ENCODE peak calls at places on chromosome 19, in eight cellular contexts. B, W, C, P, H, G, M and S are unnamed samples.

GRCh38 chr19:1932395-1932794 is 8.6 kb upstream of the CSNK1G2 start:
- DNase-seq in B (no peak), W (no peak), C (no peak), P (no peak), H (no peak), G (no peak), M (no peak), S (no peak)

GRCh38 chr19:32901504-32902161 is 32.1 kb upstream of the SLC7A9 start:
- DNase-seq in B (no peak), W (peak; percentile 18), C (no peak), P (no peak), H (no peak), G (no peak), M (no peak), S (no peak)

GRCh38 chr19:41850381-41850780 is 5.5 kb downstream of the DMRTC2 start:
- DNase-seq in B (no peak), W (no peak), C (no peak), P (no peak), H (no peak), G (no peak), M (no peak), S (no peak)

GRCh38 chr19:35224681-35225604 is 3.6 kb downstream of the FAM187B start:
- DNase-seq in B (no peak), W (peak; percentile 76), C (peak; percentile 92), P (no peak), H (no peak), G (no peak), M (peak; percentile 72), S (no peak)

GRCh38 chr19:5355076-5355475 is 14.5 kb upstream of the PTPRS start:
- DNase-seq in B (no peak), W (no peak), C (no peak), P (no peak), H (no peak), G (no peak), M (no peak), S (no peak)

GRCh38 chr19:41940443-41941409 is 12.5 kb upstream of the ERFL start:
- DNase-seq in B (no peak), W (peak; percentile 17), C (peak; percentile 49), P (no peak), H (no peak), G (no peak), M (no peak), S (no peak)

GRCh38 chr19:38064661-38065425 is 157.8 kb downstream of the SIPA1L3 start:
- DNase-seq in B (no peak), W (no peak), C (no peak), P (no peak), H (no peak), G (no peak), M (no peak), S (no peak)

GRCh38 chr19:30340724-30341595 is 31.2 kb upstream of the ZNF536 start:
- DNase-seq in B (no peak), W (no peak), C (no peak), P (no peak), H (no peak), G (no peak), M (no peak), S (no peak)

GRCh38 chr19:35013047-35013819 is 13.1 kb downstream of the GRAMD1A start:
- DNase-seq in B (peak; percentile 75), W (peak; percentile 87), C (peak; percentile 78), P (no peak), H (peak; percentile 48), G (no peak), M (peak; percentile 97), S (no peak)

GRCh38 chr19:55273978-55274707 is 5.8 kb downstream of the HSPBP1 start:
- DNase-seq in B (no peak), W (no peak), C (no peak), P (no peak), H (no peak), G (no peak), M (no peak), S (no peak)

GRCh38 chr19:55536951-55537740 is at the start of gene SBK2:
- DNase-seq in B (no peak), W (peak; percentile 93), C (peak; percentile 54), P (no peak), H (peak; percentile 33), G (no peak), M (peak; percentile 98), S (no peak)

DNA sequence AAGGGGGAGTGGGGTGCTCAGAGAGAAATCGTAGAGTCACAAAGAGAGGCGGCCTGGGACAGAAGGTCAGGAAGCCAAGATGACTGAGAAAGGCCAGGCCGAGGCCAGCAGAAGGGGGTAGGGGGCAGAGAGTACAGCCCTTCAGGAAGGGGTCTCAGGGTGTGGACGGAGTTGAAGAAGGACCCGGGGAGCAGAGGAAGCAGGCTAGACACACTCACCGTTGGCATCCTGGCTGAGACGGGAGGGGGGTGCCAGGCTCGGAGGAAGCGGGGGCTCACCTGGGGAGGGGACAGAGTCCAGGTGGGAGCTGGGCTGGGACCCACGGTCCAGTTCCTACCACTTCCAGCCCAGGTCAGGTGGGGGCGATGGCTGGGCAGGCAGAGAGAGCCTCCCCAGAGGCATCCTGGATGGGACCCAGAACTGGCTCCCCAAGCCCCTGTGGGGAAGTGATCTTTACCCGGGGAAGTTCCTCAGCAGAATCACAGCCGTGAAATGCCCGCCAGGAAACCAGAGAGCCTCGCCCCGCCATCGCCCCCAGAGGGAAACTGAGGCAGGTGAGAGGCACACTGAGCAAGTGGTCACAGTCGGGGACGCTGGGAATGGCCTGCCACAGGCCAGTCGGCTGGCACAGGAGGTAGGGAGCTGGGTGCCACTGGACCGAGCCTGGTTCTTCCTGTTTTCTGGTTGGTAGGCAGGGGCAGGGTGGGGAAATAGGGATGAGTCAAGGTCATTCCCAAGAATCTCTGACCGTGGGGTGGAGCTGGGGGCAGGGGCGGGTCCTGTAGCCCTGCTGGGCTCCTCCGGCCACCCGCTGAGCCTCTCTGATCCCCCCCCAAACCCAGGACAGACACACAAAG is 1.3 kb downstream of the MATK start:
- DNase-seq in B (no peak), W (no peak), C (no peak), P (no peak), H (no peak), G (no peak), M (peak; percentile 56), S (no peak)
- TF ChIP-seq EZH2 in B (no peak), W (no peak), C (no peak), P (no peak), H (no peak), G (no peak), M (no peak), S (no peak)

GRCh38 chr19:44356383-44357111 is at the start of gene ZNF112:
- DNase-seq in B (peak; percentile 93), W (peak; percentile 98), C (peak; percentile 43), P (peak; percentile 90), H (peak; percentile 94), G (peak; percentile 11), M (peak; percentile 81), S (peak; percentile 80)
- TF ChIP-seq POLR2AphosphoS5 in B (no peak), W (peak; percentile 85), C (no peak), P (peak; percentile 82), H (peak; percentile 72), G (no peak), M (peak; percentile 69), S (peak; percentile 79)

DNA sequence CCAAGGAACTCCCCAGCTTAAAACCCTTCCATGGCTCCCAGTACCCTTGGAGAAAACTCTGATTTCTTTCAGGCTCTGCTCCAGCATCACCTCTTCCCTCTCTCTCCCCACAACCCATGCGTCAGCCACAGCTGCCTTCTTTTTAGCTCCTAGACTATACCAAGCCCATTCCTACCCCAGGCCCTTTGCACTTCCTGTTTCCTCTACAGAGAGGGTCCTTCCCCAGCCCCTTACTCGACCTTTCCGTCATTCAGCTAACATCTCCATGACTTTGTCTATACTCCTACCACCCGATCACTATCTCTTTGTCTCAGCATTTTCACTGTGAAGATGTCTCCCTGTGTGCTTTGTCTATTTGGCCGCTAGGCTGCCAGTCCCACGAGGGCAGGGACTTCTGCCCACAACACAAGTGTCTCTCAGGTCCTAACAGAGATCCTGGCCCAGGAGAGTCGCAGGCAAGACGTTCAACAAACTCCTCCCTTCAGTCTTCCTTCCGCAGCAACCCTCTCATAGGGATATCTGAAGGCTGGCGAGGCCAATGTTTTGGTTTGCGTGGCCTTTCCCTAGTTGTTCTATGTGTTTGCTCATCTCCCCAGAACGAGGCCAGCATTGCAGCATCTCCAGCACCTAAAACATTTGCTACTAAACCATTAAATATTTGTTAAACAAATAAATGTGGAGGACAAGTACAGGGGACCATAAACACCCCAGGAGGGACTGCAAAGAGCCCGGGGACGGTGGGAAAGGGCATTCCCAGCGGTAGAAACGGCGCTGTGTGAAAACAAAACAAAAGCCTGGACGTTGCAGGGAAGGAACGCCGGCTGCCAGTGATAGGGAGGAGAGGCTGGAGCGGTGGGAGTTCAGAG is 816 bp downstream of the CCNP start:
- DNase-seq in B (no peak), W (peak; percentile 54), C (no peak), P (no peak), H (peak; percentile 25), G (no peak), M (no peak), S (no peak)
- TF ChIP-seq EZH2 in B (no peak), W (no peak), C (no peak), P (no peak), H (no peak), G (no peak), M (no peak), S (no peak)

GRCh38 chr19:13002389-13002898 is 7.2 kb downstream of the NFIX start:
- DNase-seq in B (no peak), W (no peak), C (no peak), P (no peak), H (no peak), G (no peak), M (no peak), S (no peak)
- TF ChIP-seq POLR2AphosphoS5 in B (no peak), W (no peak), C (no peak), P (no peak), H (no peak), G (no peak), M (no peak), S (no peak)

GRCh38 chr19:19224150-19224851 is 12.5 kb downstream of the NCAN start:
- DNase-seq in B (no peak), W (no peak), C (no peak), P (no peak), H (no peak), G (no peak), M (no peak), S (no peak)
- TF ChIP-seq EZH2 in B (no peak), W (no peak), C (no peak), P (no peak), H (no peak), G (no peak), M (no peak), S (no peak)

DNA sequence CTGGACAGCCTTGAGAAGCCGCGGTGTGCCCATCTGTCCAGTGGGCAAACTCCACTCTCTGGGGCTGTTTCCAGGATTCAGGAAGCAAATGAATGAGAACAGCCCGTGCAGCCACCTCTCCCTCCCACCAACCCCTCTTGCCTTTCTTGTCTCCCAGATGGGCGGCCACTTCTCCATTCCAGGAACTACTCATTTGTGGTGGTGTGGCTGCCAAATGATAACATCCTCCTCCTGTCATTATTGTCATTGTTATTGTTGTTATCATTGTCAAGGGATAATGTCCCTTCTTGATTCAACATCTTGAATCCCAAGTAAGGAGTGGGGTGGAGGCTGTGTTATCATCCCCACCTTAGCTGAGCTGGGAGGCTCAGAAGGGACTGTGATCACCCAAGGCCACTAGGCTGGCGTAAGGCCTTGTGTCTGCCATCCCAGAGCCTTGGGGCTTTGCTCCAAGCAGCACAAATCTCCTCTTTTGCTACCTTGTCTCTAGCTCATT is 1.6 kb downstream of the DNM2 start:
- DNase-seq in B (no peak), W (no peak), C (peak; percentile 70), P (no peak), H (no peak), G (no peak), M (no peak), S (no peak)
- TF ChIP-seq POLR2AphosphoS5 in B (no peak), W (no peak), C (no peak), P (no peak), H (no peak), G (no peak), M (no peak), S (no peak)